ENCODE peak calls at places on chromosome 20, in nine cellular contexts. One of them, this sample, is unnamed.
A peak's percentile ranks its signal among the peaks of the same experiment; 100 is the strongest.

GRCh38 chr20:43393072-43393471 is 64.6 kb upstream of the SRSF6 start:
- DNase-seq in transverse colon: no peak
- DNase-seq in HepG2: no peak
- DNase-seq in neuronal stem cell: no peak
- DNase-seq in mammary epithelial cell: no peak
- DNase-seq in psoas muscle: no peak
- DNase-seq in sigmoid colon: no peak
- DNase-seq in body of pancreas: no peak
- DNase-seq in esophagus squamous epithelium: no peak
- DNase-seq in this sample: no peak

GRCh38 chr20:59013959-59014608 is 5.1 kb upstream of the TUBB1 start:
- DNase-seq in esophagus squamous epithelium: no peak
- DNase-seq in neuronal stem cell: no peak
- DNase-seq in transverse colon: no peak
- DNase-seq in mammary epithelial cell: no peak
- DNase-seq in HepG2: no peak
- DNase-seq in sigmoid colon: peak; percentile 33
- DNase-seq in psoas muscle: no peak
- DNase-seq in body of pancreas: no peak
- DNase-seq in this sample: no peak

GRCh38 chr20:52943185-52943841 is 28.8 kb upstream of the TSHZ2 start:
- DNase-seq in esophagus squamous epithelium: no peak
- DNase-seq in mammary epithelial cell: peak; percentile 91
- DNase-seq in sigmoid colon: no peak
- DNase-seq in psoas muscle: no peak
- DNase-seq in transverse colon: no peak
- DNase-seq in HepG2: peak; percentile 31
- DNase-seq in neuronal stem cell: no peak
- DNase-seq in body of pancreas: no peak
- DNase-seq in this sample: no peak

GRCh38 chr20:58228484-58229197 is at the start of gene ANKRD60:
- DNase-seq in HepG2: no peak
- DNase-seq in mammary epithelial cell: no peak
- DNase-seq in esophagus squamous epithelium: no peak
- DNase-seq in body of pancreas: no peak
- DNase-seq in transverse colon: no peak
- DNase-seq in neuronal stem cell: peak; percentile 54
- DNase-seq in psoas muscle: no peak
- DNase-seq in sigmoid colon: peak; percentile 59
- DNase-seq in this sample: no peak

GRCh38 chr20:57287007-57287810 is 20.8 kb upstream of the BMP7 start:
- DNase-seq in sigmoid colon: no peak
- DNase-seq in body of pancreas: no peak
- DNase-seq in esophagus squamous epithelium: no peak
- DNase-seq in HepG2: no peak
- DNase-seq in transverse colon: no peak
- DNase-seq in mammary epithelial cell: no peak
- DNase-seq in psoas muscle: no peak
- DNase-seq in neuronal stem cell: no peak
- DNase-seq in this sample: peak; percentile 86

GRCh38 chr20:50516935-50517816 is 7.0 kb downstream of the PTPN1 start:
- DNase-seq in HepG2: no peak
- DNase-seq in psoas muscle: no peak
- DNase-seq in transverse colon: peak; percentile 36
- DNase-seq in esophagus squamous epithelium: no peak
- DNase-seq in mammary epithelial cell: no peak
- DNase-seq in neuronal stem cell: no peak
- DNase-seq in body of pancreas: no peak
- DNase-seq in sigmoid colon: no peak
- DNase-seq in this sample: no peak

GRCh38 chr20:64111841-64112641 is 4.7 kb upstream of the NPBWR2 start:
- DNase-seq in mammary epithelial cell: no peak
- DNase-seq in sigmoid colon: peak; percentile 54
- DNase-seq in esophagus squamous epithelium: no peak
- DNase-seq in transverse colon: peak; percentile 3
- DNase-seq in psoas muscle: peak; percentile 42
- DNase-seq in HepG2: no peak
- DNase-seq in neuronal stem cell: no peak
- DNase-seq in body of pancreas: no peak
- DNase-seq in this sample: peak; percentile 45

GRCh38 chr20:5000263-5001173 is 792 bp downstream of the SLC23A2 start:
- DNase-seq in sigmoid colon: peak; percentile 81
- DNase-seq in psoas muscle: peak; percentile 61
- DNase-seq in body of pancreas: peak; percentile 43
- DNase-seq in transverse colon: peak; percentile 39
- DNase-seq in neuronal stem cell: no peak
- DNase-seq in HepG2: peak; percentile 54
- DNase-seq in mammary epithelial cell: no peak
- DNase-seq in esophagus squamous epithelium: no peak
- DNase-seq in this sample: no peak

GRCh38 chr20:35718972-35719635 is 19.9 kb downstream of the ROMO1 start:
- DNase-seq in transverse colon: no peak
- DNase-seq in HepG2: no peak
- DNase-seq in neuronal stem cell: no peak
- DNase-seq in mammary epithelial cell: no peak
- DNase-seq in sigmoid colon: no peak
- DNase-seq in body of pancreas: no peak
- DNase-seq in esophagus squamous epithelium: no peak
- DNase-seq in psoas muscle: peak; percentile 66
- DNase-seq in this sample: no peak

GRCh38 chr20:51022803-51023616 is at the start of gene KCNG1:
- DNase-seq in HepG2: no peak
- DNase-seq in esophagus squamous epithelium: no peak
- DNase-seq in sigmoid colon: peak; percentile 74
- DNase-seq in body of pancreas: peak; percentile 77
- DNase-seq in neuronal stem cell: peak; percentile 78
- DNase-seq in psoas muscle: peak; percentile 67
- DNase-seq in mammary epithelial cell: peak; percentile 76
- DNase-seq in transverse colon: peak; percentile 81
- DNase-seq in this sample: peak; percentile 86

GRCh38 chr20:17559338-17559737 is 10.5 kb upstream of the DSTN start:
- DNase-seq in transverse colon: no peak
- DNase-seq in esophagus squamous epithelium: no peak
- DNase-seq in body of pancreas: no peak
- DNase-seq in neuronal stem cell: no peak
- DNase-seq in HepG2: no peak
- DNase-seq in psoas muscle: no peak
- DNase-seq in mammary epithelial cell: no peak
- DNase-seq in sigmoid colon: no peak
- DNase-seq in this sample: no peak
- H3K4me1 ChIP-seq in transverse colon: peaks cover 35% of the 10 kb centered on the region
- H3K4me1 ChIP-seq in esophagus squamous epithelium: peaks cover 41% of the 10 kb centered on the region
- H3K4me1 ChIP-seq in body of pancreas: peaks cover 36% of the 10 kb centered on the region
- H3K4me1 ChIP-seq in neuronal stem cell: peaks cover 5% of the 10 kb centered on the region
- H3K4me1 ChIP-seq in HepG2: peaks cover 47% of the 10 kb centered on the region
- H3K4me1 ChIP-seq in psoas muscle: peaks cover 6% of the 10 kb centered on the region
- H3K4me1 ChIP-seq in mammary epithelial cell: peaks cover 41% of the 10 kb centered on the region
- H3K4me1 ChIP-seq in sigmoid colon: no peaks in the 10 kb centered on the region
- H3K4me1 ChIP-seq in this sample: peaks cover 17% of the 10 kb centered on the region

GRCh38 chr20:34514897-34515483 is 1.2 kb upstream of the DYNLRB1 start:
- DNase-seq in psoas muscle: no peak
- DNase-seq in mammary epithelial cell: no peak
- DNase-seq in transverse colon: no peak
- DNase-seq in esophagus squamous epithelium: no peak
- DNase-seq in neuronal stem cell: no peak
- DNase-seq in sigmoid colon: no peak
- DNase-seq in body of pancreas: no peak
- DNase-seq in HepG2: no peak
- DNase-seq in this sample: no peak

GRCh38 chr20:34510575-34510974 is 5.6 kb upstream of the DYNLRB1 start:
- DNase-seq in transverse colon: no peak
- DNase-seq in neuronal stem cell: no peak
- DNase-seq in body of pancreas: no peak
- DNase-seq in mammary epithelial cell: no peak
- DNase-seq in psoas muscle: no peak
- DNase-seq in HepG2: no peak
- DNase-seq in esophagus squamous epithelium: no peak
- DNase-seq in sigmoid colon: no peak
- DNase-seq in this sample: no peak

GRCh38 chr20:34512266-34512954 is 3.8 kb upstream of the DYNLRB1 start:
- DNase-seq in sigmoid colon: no peak
- DNase-seq in HepG2: peak; percentile 59
- DNase-seq in esophagus squamous epithelium: no peak
- DNase-seq in mammary epithelial cell: no peak
- DNase-seq in neuronal stem cell: no peak
- DNase-seq in psoas muscle: no peak
- DNase-seq in transverse colon: no peak
- DNase-seq in body of pancreas: no peak
- DNase-seq in this sample: no peak

GRCh38 chr20:34511891-34512265 is 4.3 kb upstream of the DYNLRB1 start:
- DNase-seq in psoas muscle: no peak
- DNase-seq in HepG2: peak; percentile 73
- DNase-seq in sigmoid colon: no peak
- DNase-seq in mammary epithelial cell: no peak
- DNase-seq in body of pancreas: no peak
- DNase-seq in transverse colon: no peak
- DNase-seq in esophagus squamous epithelium: no peak
- DNase-seq in neuronal stem cell: no peak
- DNase-seq in this sample: no peak

DNA sequence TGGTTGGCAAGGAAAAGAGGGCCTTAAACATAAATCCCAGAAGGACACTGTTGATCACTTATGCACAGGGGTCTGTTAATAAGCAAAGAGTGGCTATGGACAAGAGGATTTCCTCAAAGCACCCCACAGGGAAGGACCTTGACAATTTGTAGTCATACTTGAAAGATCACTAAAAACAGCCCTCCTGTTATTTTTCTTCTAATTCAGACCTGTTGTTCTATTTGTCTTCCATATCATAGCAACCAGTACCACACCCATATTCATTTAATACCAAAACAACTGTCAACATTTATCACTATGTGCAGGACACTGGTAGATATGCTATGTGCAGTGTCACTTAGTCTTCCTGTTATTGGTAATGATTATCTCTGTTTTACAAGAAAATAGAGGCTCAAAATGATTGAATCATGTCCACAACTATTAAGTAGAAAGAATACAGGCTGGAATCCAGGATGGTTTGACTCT is 3.2 kb upstream of the DYNLRB1 start:
- DNase-seq in sigmoid colon: no peak
- DNase-seq in mammary epithelial cell: no peak
- DNase-seq in body of pancreas: no peak
- DNase-seq in esophagus squamous epithelium: no peak
- DNase-seq in HepG2: no peak
- DNase-seq in neuronal stem cell: no peak
- DNase-seq in psoas muscle: no peak
- DNase-seq in transverse colon: no peak
- DNase-seq in this sample: no peak
- H3K4me1 ChIP-seq in sigmoid colon: no peaks in the 10 kb centered on the region
- H3K4me1 ChIP-seq in mammary epithelial cell: peaks cover 20% of the 10 kb centered on the region
- H3K4me1 ChIP-seq in body of pancreas: peaks cover 20% of the 10 kb centered on the region
- H3K4me1 ChIP-seq in esophagus squamous epithelium: peaks cover 18% of the 10 kb centered on the region
- H3K4me1 ChIP-seq in HepG2: peaks cover 61% of the 10 kb centered on the region
- H3K4me1 ChIP-seq in neuronal stem cell: peaks cover 2% of the 10 kb centered on the region
- H3K4me1 ChIP-seq in psoas muscle: peaks cover 6% of the 10 kb centered on the region
- H3K4me1 ChIP-seq in transverse colon: peaks cover 26% of the 10 kb centered on the region
- H3K4me1 ChIP-seq in this sample: peaks cover 6% of the 10 kb centered on the region

DNA sequence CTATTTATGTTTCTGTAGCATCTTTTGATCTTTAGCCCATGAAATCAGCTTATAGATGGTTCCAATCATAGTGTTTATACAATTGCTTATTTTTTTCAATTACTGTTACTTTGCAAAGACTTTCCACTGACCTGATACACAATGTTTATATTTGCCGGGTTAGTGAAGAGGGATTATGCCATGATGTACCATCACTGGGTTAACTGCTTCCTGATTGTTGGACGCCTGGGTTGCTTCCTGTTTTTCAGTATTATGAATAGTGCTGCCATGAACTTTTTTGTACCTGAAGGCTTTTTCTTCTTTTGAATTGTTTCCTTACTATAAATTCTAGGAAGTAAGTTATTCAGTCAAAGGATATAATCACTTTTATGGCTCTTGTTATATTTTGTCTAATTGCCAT is 6.9 kb downstream of the MANBAL start:
- DNase-seq in psoas muscle: no peak
- DNase-seq in HepG2: no peak
- DNase-seq in neuronal stem cell: no peak
- DNase-seq in sigmoid colon: no peak
- DNase-seq in transverse colon: no peak
- DNase-seq in mammary epithelial cell: no peak
- DNase-seq in esophagus squamous epithelium: no peak
- DNase-seq in body of pancreas: no peak
- DNase-seq in this sample: no peak
- H3K4me1 ChIP-seq in psoas muscle: peaks cover 28% of the 10 kb centered on the region
- H3K4me1 ChIP-seq in HepG2: peaks cover 34% of the 10 kb centered on the region
- H3K4me1 ChIP-seq in neuronal stem cell: peaks cover 4% of the 10 kb centered on the region
- H3K4me1 ChIP-seq in sigmoid colon: no peaks in the 10 kb centered on the region
- H3K4me1 ChIP-seq in transverse colon: peaks cover 53% of the 10 kb centered on the region
- H3K4me1 ChIP-seq in mammary epithelial cell: peaks cover 61% of the 10 kb centered on the region
- H3K4me1 ChIP-seq in esophagus squamous epithelium: peaks cover 41% of the 10 kb centered on the region
- H3K4me1 ChIP-seq in body of pancreas: peaks cover 52% of the 10 kb centered on the region
- H3K4me1 ChIP-seq in this sample: no peaks in the 10 kb centered on the region

GRCh38 chr20:839015-839414 is 5.5 kb downstream of the FAM110A start:
- DNase-seq in transverse colon: no peak
- DNase-seq in psoas muscle: no peak
- DNase-seq in body of pancreas: no peak
- DNase-seq in mammary epithelial cell: no peak
- DNase-seq in esophagus squamous epithelium: no peak
- DNase-seq in sigmoid colon: no peak
- DNase-seq in HepG2: no peak
- DNase-seq in neuronal stem cell: no peak
- DNase-seq in this sample: no peak

GRCh38 chr20:835220-836045 is 1.9 kb downstream of the FAM110A start:
- DNase-seq in HepG2: no peak
- DNase-seq in body of pancreas: peak; percentile 63
- DNase-seq in transverse colon: no peak
- DNase-seq in neuronal stem cell: no peak
- DNase-seq in esophagus squamous epithelium: no peak
- DNase-seq in sigmoid colon: no peak
- DNase-seq in mammary epithelial cell: no peak
- DNase-seq in psoas muscle: peak; percentile 97
- DNase-seq in this sample: no peak

GRCh38 chr20:833450-834150 is at the start of gene FAM110A:
- DNase-seq in neuronal stem cell: peak; percentile 86
- DNase-seq in transverse colon: peak; percentile 98
- DNase-seq in HepG2: peak; percentile 90
- DNase-seq in body of pancreas: peak; percentile 97
- DNase-seq in esophagus squamous epithelium: peak; percentile 80
- DNase-seq in mammary epithelial cell: peak; percentile 95
- DNase-seq in sigmoid colon: peak; percentile 98
- DNase-seq in psoas muscle: peak; percentile 98
- DNase-seq in this sample: peak; percentile 95

GRCh38 chr20:834151-834747 is 734 bp downstream of the FAM110A start:
- DNase-seq in mammary epithelial cell: no peak
- DNase-seq in HepG2: no peak
- DNase-seq in sigmoid colon: no peak
- DNase-seq in esophagus squamous epithelium: no peak
- DNase-seq in transverse colon: no peak
- DNase-seq in psoas muscle: no peak
- DNase-seq in body of pancreas: no peak
- DNase-seq in neuronal stem cell: no peak
- DNase-seq in this sample: no peak

DNA sequence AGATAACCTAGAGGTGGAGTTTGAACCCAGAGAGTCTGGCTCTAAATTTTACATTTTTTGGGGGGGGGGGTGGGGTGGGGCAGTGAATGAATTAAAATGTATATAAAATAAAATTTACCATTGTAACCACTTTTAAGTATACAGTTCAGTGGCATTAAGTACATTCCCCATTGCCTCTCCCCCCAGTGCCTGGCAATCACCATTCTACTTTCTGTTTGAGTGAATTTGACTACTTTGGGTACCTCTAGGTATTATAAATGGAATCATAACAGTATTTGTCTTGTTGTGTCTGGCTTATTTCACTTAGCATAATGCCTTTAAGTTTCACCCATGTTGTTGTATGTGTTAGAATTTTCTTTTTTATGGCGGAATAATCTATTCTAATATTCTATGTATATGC is 2.7 kb downstream of the FAM110A start:
- DNase-seq in body of pancreas: no peak
- DNase-seq in sigmoid colon: no peak
- DNase-seq in mammary epithelial cell: no peak
- DNase-seq in psoas muscle: no peak
- DNase-seq in neuronal stem cell: no peak
- DNase-seq in esophagus squamous epithelium: no peak
- DNase-seq in transverse colon: no peak
- DNase-seq in HepG2: no peak
- DNase-seq in this sample: no peak
- H3K4me1 ChIP-seq in body of pancreas: peaks cover 25% of the 10 kb centered on the region
- H3K4me1 ChIP-seq in sigmoid colon: no peaks in the 10 kb centered on the region
- H3K4me1 ChIP-seq in mammary epithelial cell: peaks cover 29% of the 10 kb centered on the region
- H3K4me1 ChIP-seq in psoas muscle: peaks cover 37% of the 10 kb centered on the region
- H3K4me1 ChIP-seq in neuronal stem cell: no peaks in the 10 kb centered on the region
- H3K4me1 ChIP-seq in esophagus squamous epithelium: peaks cover 16% of the 10 kb centered on the region
- H3K4me1 ChIP-seq in transverse colon: peaks cover 27% of the 10 kb centered on the region
- H3K4me1 ChIP-seq in HepG2: peaks cover 20% of the 10 kb centered on the region
- H3K4me1 ChIP-seq in this sample: peaks cover 9% of the 10 kb centered on the region

This sample was measured in Caco-2.